ENCODE peak calls at places on chromosome 4, in nine cellular contexts. W is bronchial epithelial cell; T is cardiac muscle cell; N is heart left ventricle; P is lower lobe of right lung; X is HL-60; A is right lobe of liver; H is GM06990; Q is CD8-positive, alpha-beta T cell. B is an unnamed sample.

GRCh38 chr4:1278336-1278670 is 11.4 kb upstream of the MAEA start:
- DNase-seq in P (no peak), N (no peak), H (no peak), T (no peak), W (peak), Q (no peak), X (no peak), A (no peak), B (no peak)

GRCh38 chr4:70277121-70277520 is 34.7 kb downstream of the CSN3 start:
- DNase-seq in W (no peak), A (no peak), X (no peak), Q (no peak), N (no peak), H (no peak), T (no peak), P (no peak), B (no peak)

GRCh38 chr4:137655286-137655685 is 123.0 kb upstream of the PCDH18 start:
- DNase-seq in H (no peak), X (no peak), P (no peak), W (no peak), A (no peak), T (no peak), Q (no peak), N (no peak), B (no peak)

GRCh38 chr4:1683371-1683902 is 676 bp downstream of the FAM53A start:
- DNase-seq in W (peak), Q (peak), A (no peak), T (peak), X (no peak), N (no peak), P (peak), H (no peak), B (no peak)

GRCh38 chr4:335515-335914 is 2.1 kb upstream of the ZNF141 start:
- DNase-seq in T (no peak), X (no peak), Q (no peak), P (no peak), A (no peak), W (no peak), N (no peak), H (no peak), B (no peak)

GRCh38 chr4:176925962-176926361 is 133.2 kb upstream of the VEGFC start:
- DNase-seq in N (no peak), T (no peak), X (no peak), W (no peak), H (no peak), Q (no peak), A (no peak), P (no peak), B (no peak)

GRCh38 chr4:152620915-152621314 is 58.9 kb downstream of the TMEM154 start:
- DNase-seq in X (no peak), H (no peak), T (no peak), W (peak), Q (no peak), N (no peak), A (no peak), P (no peak), B (no peak)

GRCh38 chr4:5389756-5390155 is 318.6 kb downstream of the EVC2 start:
- DNase-seq in P (no peak), H (no peak), N (no peak), A (no peak), T (no peak), Q (no peak), X (no peak), W (no peak), B (no peak)

GRCh38 chr4:134935320-134935719 is 733.7 kb upstream of the PABPC4L start:
- DNase-seq in N (no peak), T (peak), A (no peak), H (no peak), Q (no peak), P (no peak), X (peak), W (peak), B (no peak)

GRCh38 chr4:16665942-16666586 is 232.4 kb downstream of the LDB2 start:
- DNase-seq in X (no peak), A (no peak), W (no peak), H (no peak), P (no peak), Q (no peak), T (no peak), N (no peak), B (no peak)

GRCh38 chr4:16659694-16660093 is 238.8 kb downstream of the LDB2 start:
- DNase-seq in A (no peak), X (no peak), N (no peak), W (no peak), T (no peak), Q (no peak), P (no peak), H (no peak), B (no peak)

GRCh38 chr4:16661813-16662212 is 236.6 kb downstream of the LDB2 start:
- DNase-seq in W (no peak), H (no peak), A (no peak), Q (no peak), X (no peak), P (no peak), T (no peak), N (no peak), B (no peak)

GRCh38 chr4:16667464-16667863 is 231.0 kb downstream of the LDB2 start:
- DNase-seq in H (no peak), X (no peak), P (no peak), N (no peak), Q (no peak), W (peak), A (no peak), T (no peak), B (no peak)

DNA sequence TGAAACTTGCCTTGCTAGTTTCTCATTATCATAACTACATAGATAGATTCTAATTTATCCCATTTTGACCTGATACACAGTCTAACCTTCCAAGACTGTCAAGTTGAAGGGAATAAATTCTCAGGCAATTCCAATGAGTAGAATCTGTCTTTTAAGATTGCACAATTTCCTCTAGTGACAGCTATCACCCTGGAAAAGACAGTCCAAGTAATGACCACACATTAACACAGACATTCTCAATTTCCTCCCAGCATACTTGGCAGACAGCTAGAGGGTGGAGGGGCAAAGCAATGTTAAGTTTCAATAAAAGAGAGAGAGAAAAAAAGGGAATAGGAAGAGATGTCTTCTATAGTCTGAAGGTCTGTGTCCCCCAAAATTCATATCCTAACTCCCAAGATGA is 234.7 kb downstream of the LDB2 start:
- DNase-seq in W (no peak), P (no peak), A (no peak), Q (no peak), X (no peak), H (no peak), T (no peak), N (no peak), B (no peak)
- TF ChIP-seq CTCF in W (no peak), P (no peak), A (no peak), Q (no peak), X (no peak), H (no peak), T (no peak), N (no peak), B (no peak)

GRCh38 chr4:83028976-83029375 is 6.0 kb upstream of the COPS4 start:
- DNase-seq in X (no peak), T (no peak), H (no peak), N (no peak), P (no peak), Q (no peak), A (no peak), W (no peak), B (no peak)
- H3K4me3 ChIP-seq in X (no peak), T (no peak), H (no peak), N (no peak), P (no peak), Q (no peak), A (no peak), W (no peak), B (no peak)

GRCh38 chr4:163679189-163679588 is 184.7 kb downstream of the TMA16 start:
- DNase-seq in H (no peak), A (no peak), W (peak), T (no peak), Q (no peak), X (no peak), P (no peak), N (no peak), B (no peak)

GRCh38 chr4:163680390-163681098 is 186.1 kb downstream of the TMA16 start:
- DNase-seq in X (no peak), P (no peak), Q (no peak), A (no peak), H (no peak), T (no peak), W (peak), N (no peak), B (no peak)

GRCh38 chr4:163681208-163681821 is 186.8 kb downstream of the TMA16 start:
- DNase-seq in Q (no peak), H (no peak), A (no peak), W (peak), N (no peak), T (peak), X (peak), P (no peak), B (no peak)
- TF ChIP-seq CTCF in Q (peak), H (peak), A (peak), W (peak), N (peak), T (peak), X (peak), P (peak), B (peak)

GRCh38 chr4:89681219-89681618 is 155.7 kb downstream of the SNCA start:
- DNase-seq in Q (no peak), W (peak), T (peak), X (no peak), H (no peak), P (no peak), N (no peak), A (no peak), B (no peak)
- H3K4me3 ChIP-seq in Q (no peak), W (peak), T (no peak), X (no peak), H (no peak), P (no peak), N (no peak), A (no peak), B (no peak)

GRCh38 chr4:74479009-74479408 is 34.1 kb downstream of the AREG start:
- DNase-seq in H (no peak), P (no peak), T (no peak), N (no peak), A (no peak), W (no peak), Q (no peak), X (no peak), B (no peak)

GRCh38 chr4:74486905-74487304 is 42.0 kb downstream of the AREG start:
- DNase-seq in P (no peak), N (no peak), X (no peak), Q (no peak), T (no peak), A (no peak), H (no peak), W (no peak), B (no peak)

GRCh38 chr4:74481891-74482609 is 37.1 kb downstream of the AREG start:
- DNase-seq in W (no peak), A (no peak), N (no peak), X (no peak), T (no peak), H (no peak), Q (no peak), P (no peak), B (no peak)

GRCh38 chr4:74480267-74480666 is 35.3 kb downstream of the AREG start:
- DNase-seq in P (no peak), A (no peak), X (no peak), W (peak), N (no peak), T (no peak), H (no peak), Q (no peak), B (no peak)

DNA sequence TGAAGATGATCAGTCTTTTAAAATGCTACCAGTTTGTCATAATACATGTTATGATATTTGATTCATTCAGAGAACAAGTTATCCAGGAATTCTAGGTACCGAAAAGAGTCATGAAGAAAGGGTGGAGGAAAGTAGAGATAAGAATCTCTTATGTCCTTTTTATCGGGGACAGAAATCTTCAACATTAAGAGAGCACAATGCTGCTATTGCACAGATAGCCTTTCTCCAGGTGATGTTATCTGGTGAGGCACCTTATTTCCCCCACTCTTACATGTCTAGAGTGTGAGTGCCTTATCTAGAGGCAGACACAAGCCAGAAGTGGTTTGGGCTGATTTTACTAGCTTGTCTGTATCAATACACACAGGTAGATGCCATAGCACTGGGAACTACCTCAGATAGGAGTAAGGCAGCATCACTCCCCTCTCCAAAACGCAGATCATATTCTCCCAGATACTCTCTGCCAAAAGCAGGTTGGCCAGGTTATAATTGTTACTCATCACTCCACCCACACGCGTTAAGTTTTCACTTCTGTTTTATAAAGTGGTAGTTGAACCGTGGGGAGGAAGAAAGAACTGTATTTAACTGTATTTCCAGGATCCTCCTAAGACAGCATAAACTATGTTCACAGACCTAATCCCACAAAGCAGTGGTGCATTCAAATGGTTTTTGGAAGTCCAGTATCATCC is 38.4 kb downstream of the AREG start:
- DNase-seq in X (no peak), A (no peak), W (peak), T (no peak), P (no peak), H (no peak), Q (no peak), N (no peak), B (no peak)
- TF ChIP-seq CTCF in X (no peak), A (no peak), W (no peak), T (no peak), P (no peak), H (no peak), Q (no peak), N (no peak), B (no peak)

GRCh38 chr4:180455226-180455625 is 1788.0 kb upstream of the TENM3 start:
- DNase-seq in N (no peak), H (no peak), X (no peak), A (no peak), Q (no peak), P (no peak), W (peak), T (no peak), B (no peak)

GRCh38 chr4:180462116-180462515 is 1781.1 kb upstream of the TENM3 start:
- DNase-seq in W (no peak), H (no peak), A (no peak), X (no peak), P (no peak), N (no peak), Q (no peak), T (no peak), B (no peak)

DNA sequence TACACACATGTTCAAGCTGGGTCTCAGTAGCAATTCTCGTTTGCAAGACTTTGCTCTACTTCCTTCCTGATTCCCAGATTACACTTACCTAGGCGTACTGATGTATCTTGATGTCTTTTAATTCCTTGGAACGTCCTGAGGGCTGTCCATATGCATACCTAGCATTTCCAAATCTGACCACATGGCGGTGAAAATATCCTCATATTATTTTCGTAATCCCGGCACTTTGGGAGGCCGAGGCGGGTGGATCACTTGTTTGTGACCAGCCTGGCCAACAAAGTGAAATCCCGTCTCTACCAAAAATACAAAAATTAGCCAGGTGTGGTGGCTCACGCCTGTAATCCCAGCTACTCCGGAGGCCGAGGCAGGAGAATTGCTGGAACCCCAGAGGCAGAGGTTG is 1786.3 kb upstream of the TENM3 start:
- DNase-seq in T (no peak), Q (no peak), X (no peak), W (no peak), H (no peak), A (no peak), P (no peak), N (no peak), B (no peak)
- H3K4me3 ChIP-seq in T (no peak), Q (no peak), X (no peak), W (no peak), H (no peak), A (no peak), P (no peak), N (no peak), B (no peak)

DNA sequence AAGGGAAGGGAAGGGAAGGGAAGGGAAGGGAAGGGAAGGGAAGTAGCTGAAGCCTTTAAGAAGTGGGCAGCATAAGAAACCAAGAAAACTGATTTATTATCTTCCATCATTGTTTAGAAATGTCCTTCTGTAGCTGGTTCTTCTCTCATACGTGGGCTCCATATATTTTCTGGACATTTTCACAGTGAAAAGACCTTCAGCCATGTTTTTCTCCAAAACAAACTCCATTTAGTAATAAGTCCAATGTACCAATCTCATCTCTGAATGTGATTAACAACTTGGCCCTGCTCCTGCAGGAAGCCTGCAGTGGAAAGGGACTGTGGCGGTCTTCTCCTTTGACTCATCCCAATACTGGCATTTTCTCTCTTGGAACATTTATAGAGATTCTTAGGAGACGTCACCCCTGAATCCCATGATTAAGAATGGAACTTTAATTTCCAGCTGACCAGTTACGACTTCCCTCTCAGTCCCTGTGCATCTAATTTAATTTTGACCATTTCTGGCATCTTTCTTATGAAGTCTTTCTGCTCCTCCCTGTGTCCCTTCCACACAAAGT is 96.6 kb upstream of the GUCY1A1 start:
- DNase-seq in N (no peak), Q (no peak), T (no peak), H (no peak), P (no peak), W (no peak), A (no peak), X (no peak), B (no peak)
- TF ChIP-seq CTCF in N (no peak), Q (no peak), T (no peak), H (no peak), P (no peak), W (no peak), A (no peak), X (no peak), B (no peak)